ENCODE peak calls at places on chromosomes 2 and 18, in nine cellular contexts. Y is tibial artery, P is sigmoid colon, J is astrocyte, N is aorta, Z is IMR-90, T is breast epithelium, H is mammary epithelial cell, D is colonic mucosa. G is an unnamed sample. For H3K36me3, the result is how much of the 10 kb centered on the place peaks cover.

GRCh38 chr2:118431188-118431562 is 342.9 kb downstream of the INSIG2 start:
- DNase-seq in D (no peak), Y (no peak), H (peak), Z (no peak), J (peak), P (no peak), T (no peak), N (no peak), G (no peak)

GRCh38 chr2:233656443-233656842 is 15.3 kb upstream of the UGT1A9 start:
- DNase-seq in N (no peak), P (no peak), D (no peak), Z (no peak), H (no peak), J (no peak), T (no peak), Y (no peak), G (no peak)

GRCh38 chr2:39150102-39150562 is 29.3 kb upstream of the SOS1 start:
- DNase-seq in P (no peak), Y (no peak), Z (no peak), D (no peak), H (no peak), T (no peak), N (no peak), J (no peak), G (no peak)

GRCh38 chr18:49238433-49239042 is 221.9 kb downstream of the DYM start:
- DNase-seq in T (no peak), Y (no peak), D (no peak), N (no peak), Z (peak), P (no peak), J (no peak), H (no peak), G (no peak)

GRCh38 chr2:120354467-120354866 is 8.5 kb downstream of the INHBB start:
- DNase-seq in N (no peak), Y (no peak), D (no peak), H (no peak), P (no peak), J (no peak), Z (no peak), T (no peak), G (no peak)

GRCh38 chr2:239154971-239155805 is 245.6 kb downstream of the HDAC4 start:
- DNase-seq in Y (peak), Z (no peak), D (no peak), J (no peak), P (peak), T (peak), H (no peak), N (peak), G (peak)

GRCh38 chr2:100292022-100292580 is 30.2 kb downstream of the LONRF2 start:
- DNase-seq in Y (no peak), N (no peak), P (peak), H (peak), D (no peak), T (no peak), J (peak), Z (peak), G (no peak)

GRCh38 chr2:10720983-10721343 is 467 bp upstream of the ATP6V1C2 start:
- DNase-seq in Y (no peak), J (no peak), Z (no peak), N (peak), D (no peak), P (no peak), T (no peak), H (no peak), G (no peak)

GRCh38 chr2:185208261-185208660 is 530.3 kb upstream of the FSIP2 start:
- DNase-seq in T (no peak), H (peak), N (no peak), Y (no peak), J (peak), D (peak), Z (no peak), P (no peak), G (no peak)

GRCh38 chr18:59918320-59918755 is 18.5 kb downstream of the PMAIP1 start:
- DNase-seq in N (no peak), P (peak), D (peak), Y (no peak), T (no peak), H (peak), Z (peak), J (peak), G (peak)

GRCh38 chr2:201223089-201224073 is 37.0 kb upstream of the CASP8 start:
- DNase-seq in N (no peak), T (no peak), P (no peak), J (no peak), Y (no peak), Z (no peak), H (no peak), D (no peak), G (no peak)

GRCh38 chr2:36356199-36356989 is 816 bp downstream of the CRIM1 start:
- DNase-seq in D (no peak), H (no peak), J (no peak), P (peak), Y (no peak), Z (peak), T (peak), N (peak), G (no peak)

GRCh38 chr18:63520053-63520452 is 22.1 kb upstream of the SERPINB12 start:
- DNase-seq in N (no peak), Y (no peak), Z (no peak), J (no peak), H (peak), T (no peak), P (no peak), D (no peak), G (no peak)

GRCh38 chr2:222743263-222743865 is 71.9 kb downstream of the MOGAT1 start:
- DNase-seq in H (no peak), T (no peak), Y (peak), Z (no peak), P (no peak), D (no peak), J (no peak), N (no peak), G (no peak)

GRCh38 chr2:60499082-60499429 is 54.4 kb downstream of the BCL11A start:
- DNase-seq in D (no peak), P (no peak), H (no peak), N (no peak), Y (no peak), T (no peak), Z (no peak), J (no peak), G (no peak)

GRCh38 chr2:180524458-180524857 is 455.9 kb upstream of the UBE2E3 start:
- DNase-seq in Z (peak), T (no peak), P (no peak), H (no peak), D (no peak), Y (no peak), N (no peak), J (no peak), G (no peak)

GRCh38 chr2:35501076-35501475 is 854.5 kb upstream of the CRIM1 start:
- DNase-seq in Z (no peak), P (no peak), J (peak), Y (no peak), D (no peak), H (peak), T (no peak), N (no peak), G (no peak)

GRCh38 chr2:224838335-224838734 is 122.2 kb upstream of the CCDC195 start:
- DNase-seq in N (no peak), Z (peak), D (no peak), H (no peak), Y (no peak), J (peak), P (no peak), T (no peak), G (no peak)

GRCh38 chr2:203532957-203533695 is 2.0 kb downstream of the RAPH1 start:
- DNase-seq in J (peak), Z (peak), D (no peak), T (no peak), P (no peak), N (no peak), H (peak), Y (no peak), G (no peak)

GRCh38 chr2:224126459-224126858 is 87.4 kb upstream of the SERPINE2 start:
- DNase-seq in Y (no peak), J (peak), P (no peak), D (no peak), N (no peak), H (no peak), T (no peak), Z (no peak), G (no peak)

GRCh38 chr2:15521782-15522181 is 39.4 kb downstream of the NBAS start:
- DNase-seq in T (no peak), D (no peak), Y (no peak), J (peak), Z (peak), N (no peak), P (no peak), H (no peak), G (no peak)

GRCh38 chr2:190097115-190097514 is 34.6 kb upstream of the MSTN start:
- DNase-seq in N (no peak), Z (no peak), J (no peak), Y (no peak), D (no peak), T (no peak), H (no peak), P (no peak), G (no peak)

GRCh38 chr2:173984866-173985588 is 19.9 kb upstream of the SP3 start:
- DNase-seq in P (no peak), Z (no peak), N (no peak), D (no peak), H (no peak), T (no peak), J (no peak), Y (no peak), G (no peak)

GRCh38 chr18:9708057-9708881 is at the start of gene RAB31:
- DNase-seq in N (peak), D (peak), Y (peak), T (peak), Z (peak), H (peak), J (peak), P (peak), G (peak)

GRCh38 chr2:238016526-238016925 is 44.3 kb upstream of the SCLY start:
- DNase-seq in Y (no peak), P (no peak), N (no peak), H (no peak), Z (no peak), T (no peak), J (no peak), D (no peak), G (no peak)

GRCh38 chr2:20449501-20450200 is 2.8 kb downstream of the RHOB start:
- DNase-seq in D (no peak), J (no peak), T (no peak), H (no peak), N (no peak), P (peak), Z (peak), Y (peak), G (peak)

GRCh38 chr2:20366672-20367116 is 16.1 kb upstream of the PUM2 start:
- DNase-seq in Y (no peak), J (no peak), N (no peak), H (peak), D (no peak), P (no peak), Z (peak), T (no peak), G (no peak)

GRCh38 chr18:45335644-45336043 is 279.6 kb upstream of the SLC14A2 start:
- DNase-seq in J (peak), N (no peak), T (no peak), H (peak), Z (no peak), P (no peak), Y (no peak), D (no peak), G (no peak)

GRCh38 chr2:113126845-113127645 is at the start of gene IL1RN:
- DNase-seq in N (no peak), T (no peak), H (no peak), D (no peak), Y (peak), Z (no peak), P (no peak), J (no peak), G (no peak)
- H3K4me3 ChIP-seq in N (no peak), T (no peak), H (no peak), D (no peak), Y (no peak), Z (no peak), P (no peak), J (no peak), G (no peak)

DNA sequence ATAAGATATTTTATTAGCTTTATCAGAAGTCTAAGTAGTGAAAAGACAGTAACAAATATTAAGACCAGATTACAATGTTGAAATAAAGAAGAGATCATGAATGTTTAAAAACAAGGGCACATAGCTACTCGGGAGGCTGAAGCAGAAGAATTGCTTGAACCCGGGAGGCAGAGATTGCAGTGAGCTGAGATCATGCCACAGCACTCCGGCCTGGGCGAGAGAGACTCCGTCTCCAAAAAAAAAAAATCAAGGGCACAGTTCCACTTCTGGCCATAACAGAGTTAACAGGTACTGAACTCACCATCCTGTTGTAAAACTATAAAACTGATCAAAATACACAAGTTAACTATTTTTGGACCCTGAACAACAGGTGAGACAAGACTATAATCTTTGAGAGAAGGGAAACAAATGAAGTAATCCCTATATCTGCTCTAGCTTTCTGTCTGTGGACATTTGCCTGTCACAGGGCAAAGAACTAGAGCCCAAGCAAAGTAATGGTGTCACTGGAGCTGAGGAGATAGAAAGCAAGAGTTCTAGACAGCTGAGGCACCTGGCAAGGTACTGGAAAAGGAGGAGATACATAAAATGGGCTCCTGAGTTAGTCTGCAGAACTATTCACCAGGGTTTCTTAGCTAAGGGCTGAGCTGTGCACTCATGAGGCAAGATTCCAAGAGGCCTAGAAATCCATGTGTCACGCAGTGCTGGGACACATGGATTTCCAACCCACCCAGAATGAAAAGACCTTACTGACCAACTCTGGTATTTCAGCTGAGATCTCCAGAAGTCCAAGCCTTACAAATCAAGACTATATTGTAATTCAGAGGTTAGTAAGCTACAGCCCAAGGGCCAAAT is 15.2 kb downstream of the MMADHC start:
- DNase-seq in Z (no peak), Y (no peak), T (no peak), P (no peak), D (peak), J (no peak), H (no peak), N (no peak), G (no peak)
- H3K36me3 ChIP-seq in Z (half or more), Y (half or more), T (under half), P (under half), D (under half), J (half or more), H (half or more), N (under half), G (half or more)

GRCh38 chr2:156653670-156654069 is 217.5 kb downstream of the GPD2 start:
- DNase-seq in N (no peak), Z (no peak), T (no peak), H (peak), D (no peak), P (no peak), J (no peak), Y (no peak), G (no peak)

GRCh38 chr2:156659694-156660093 is 223.5 kb downstream of the GPD2 start:
- DNase-seq in P (no peak), Z (no peak), J (no peak), N (no peak), H (no peak), Y (no peak), D (no peak), T (no peak), G (no peak)

GRCh38 chr2:156657809-156658208 is 221.6 kb downstream of the GPD2 start:
- DNase-seq in D (no peak), P (no peak), J (no peak), Z (no peak), N (no peak), T (no peak), Y (no peak), H (peak), G (no peak)
- H3K27ac ChIP-seq in D (no peak), P (no peak), J (no peak), Z (no peak), N (no peak), T (no peak), Y (no peak), H (no peak), G (no peak)

DNA sequence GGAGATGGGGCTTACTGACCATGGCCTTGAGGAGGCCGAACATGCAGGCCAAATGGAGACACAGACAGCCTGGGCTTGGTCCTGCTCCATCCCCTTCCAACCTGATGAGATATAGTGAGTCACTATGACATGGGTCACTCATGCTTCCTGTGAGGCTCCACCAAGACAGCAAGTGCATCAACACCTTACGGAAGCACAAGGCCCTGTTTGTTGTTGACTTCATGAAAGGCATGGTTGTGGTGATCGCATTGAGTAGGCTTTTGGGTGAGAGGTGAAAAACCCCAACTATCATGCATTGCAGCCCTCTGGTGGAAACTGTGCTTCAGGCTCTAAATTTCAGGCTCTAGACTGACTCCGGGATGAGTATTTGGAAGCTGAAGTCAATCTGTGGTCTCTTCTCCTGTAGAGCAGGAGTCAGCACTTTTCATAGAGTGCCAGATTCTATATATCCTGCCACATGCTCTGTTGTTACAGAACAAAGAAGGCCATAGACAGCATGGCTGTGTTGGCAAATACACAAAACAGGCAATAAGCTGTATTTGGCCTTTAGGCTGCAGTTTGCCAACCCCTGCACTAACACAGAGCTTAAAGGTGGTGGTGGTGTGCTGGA is 10.1 kb downstream of the IL37 start:
- DNase-seq in Y (no peak), D (no peak), J (peak), Z (peak), T (no peak), N (no peak), P (no peak), H (peak), G (no peak)
- H3K4me3 ChIP-seq in Y (no peak), D (no peak), J (no peak), Z (no peak), T (no peak), N (no peak), P (no peak), H (no peak), G (no peak)

GRCh38 chr2:230423851-230424458 is 8.0 kb downstream of the SP100 start:
- DNase-seq in Y (no peak), J (peak), D (no peak), H (peak), P (no peak), N (no peak), T (no peak), Z (peak), G (no peak)
- H3K36me3 ChIP-seq in Y (under half), J (under half), D (under half), H (under half), P (under half), N (under half), T (under half), Z (under half), G (under half)

DNA sequence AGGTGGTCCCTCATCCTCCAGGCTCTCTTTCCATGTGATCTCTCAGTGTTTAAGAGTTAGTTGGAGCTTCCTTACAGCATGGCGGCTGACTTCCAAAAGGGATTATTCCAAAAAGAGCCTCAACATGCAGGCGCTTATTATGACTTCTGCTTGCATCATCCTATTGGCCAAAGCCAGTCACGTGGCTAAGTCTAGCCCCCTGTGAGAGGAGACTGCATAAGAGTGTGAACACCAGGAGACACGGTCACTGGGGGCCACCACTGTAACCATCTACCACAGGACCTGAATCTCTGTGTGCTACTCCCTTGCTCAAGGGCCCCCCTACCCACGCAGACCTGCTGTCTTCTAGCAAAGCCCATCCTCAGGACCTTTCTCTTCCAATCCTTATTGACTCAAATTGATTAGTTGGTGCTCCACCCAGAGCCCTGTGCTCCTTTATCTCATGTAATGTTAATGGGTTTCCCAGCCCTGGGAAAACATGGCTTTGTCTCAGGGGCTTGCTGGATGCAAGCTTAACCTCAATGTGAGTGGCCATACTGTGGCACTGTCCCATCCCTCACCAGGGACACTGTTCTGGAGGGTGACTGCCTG is 4.0 kb downstream of the IL1RN start:
- DNase-seq in H (no peak), D (no peak), T (no peak), Y (no peak), N (no peak), P (no peak), Z (no peak), J (no peak), G (no peak)
- H3K27ac ChIP-seq in H (no peak), D (no peak), T (no peak), Y (no peak), N (no peak), P (no peak), Z (no peak), J (no peak), G (no peak)

GRCh38 chr2:152336103-152336853 is 1.3 kb downstream of the FMNL2 start:
- DNase-seq in N (peak), J (peak), P (peak), Z (peak), Y (peak), T (no peak), H (peak), D (peak), G (no peak)
- H3K4me3 ChIP-seq in N (peak), J (peak), P (peak), Z (peak), Y (peak), T (peak), H (peak), D (peak), G (peak)

GRCh38 chr2:127279781-127280180 is 14.2 kb downstream of the ERCC3 start:
- DNase-seq in T (no peak), H (no peak), Y (no peak), D (no peak), N (no peak), J (no peak), P (no peak), Z (no peak), G (no peak)

GRCh38 chr2:127275789-127276188 is 18.2 kb downstream of the ERCC3 start:
- DNase-seq in D (no peak), N (no peak), H (no peak), T (no peak), Z (no peak), P (no peak), Y (no peak), J (no peak), G (no peak)

GRCh38 chr2:127278959-127279358 is 15.0 kb downstream of the ERCC3 start:
- DNase-seq in T (no peak), J (no peak), Z (no peak), P (no peak), D (no peak), Y (no peak), N (no peak), H (no peak), G (no peak)

GRCh38 chr2:127277028-127277427 is 16.9 kb downstream of the ERCC3 start:
- DNase-seq in J (no peak), H (no peak), Z (peak), Y (no peak), T (no peak), N (no peak), D (no peak), P (no peak), G (no peak)

DNA sequence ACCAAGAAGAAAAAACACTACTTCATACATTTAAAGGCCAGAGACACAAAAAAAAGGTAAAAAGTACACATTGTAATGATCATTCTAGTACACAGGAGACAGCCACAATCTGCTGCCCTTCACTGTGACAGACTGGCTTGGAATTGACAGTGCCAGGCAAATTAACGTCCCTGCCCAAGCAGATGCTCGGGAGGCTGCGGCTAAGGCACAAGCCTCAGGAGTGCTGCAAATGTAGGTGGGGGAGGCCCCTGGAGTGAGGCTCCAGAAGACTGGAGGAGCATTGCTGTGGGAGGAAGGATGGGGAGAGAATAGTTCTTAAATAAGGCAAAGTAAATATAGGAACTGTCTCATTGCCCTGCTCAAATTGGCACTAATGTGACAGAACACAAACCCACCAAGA is 18.6 kb downstream of the ERCC3 start:
- DNase-seq in H (no peak), P (no peak), D (no peak), Z (no peak), J (no peak), N (no peak), Y (no peak), T (no peak), G (no peak)
- H3K36me3 ChIP-seq in H (under half), P (half or more), D (under half), Z (half or more), J (under half), N (under half), Y (half or more), T (under half), G (half or more)